ENCODE peak calls at places on chromosomes 11 and 22, in five cellular contexts. H, Y, U, I and G are unnamed samples.

GRCh38 chr11:7098235-7098832 is 9.5 kb downstream of the RBMXL2 start:
- DNase-seq in H (no peak), Y (peak), U (peak), I (peak), G (peak)

GRCh38 chr11:10314199-10315072 is 9.6 kb downstream of the ADM start:
- DNase-seq in H (no peak), Y (no peak), U (peak), I (no peak), G (no peak)

GRCh38 chr22:29152381-29153138 is 53.1 kb upstream of the EMID1 start:
- DNase-seq in H (peak), Y (no peak), U (no peak), I (no peak), G (no peak)

GRCh38 chr11:8867035-8867434 is 44.0 kb upstream of the AKIP1 start:
- DNase-seq in H (no peak), Y (peak), U (no peak), I (no peak), G (no peak)

GRCh38 chr11:100467821-100468508 is 219.1 kb upstream of the ARHGAP42 start:
- DNase-seq in H (no peak), Y (no peak), U (no peak), I (no peak), G (no peak)

GRCh38 chr11:17594686-17595192 is 47.7 kb downstream of the OTOG start:
- DNase-seq in H (peak), Y (no peak), U (no peak), I (no peak), G (no peak)

GRCh38 chr11:27902981-27903624 is 202.8 kb upstream of the BDNF start:
- DNase-seq in H (no peak), Y (peak), U (peak), I (peak), G (peak)

GRCh38 chr11:8608646-8609045 is 14.6 kb upstream of the STK33 start:
- DNase-seq in H (no peak), Y (peak), U (peak), I (no peak), G (no peak)

GRCh38 chr11:74427377-74427776 is 29.1 kb upstream of the PGM2L1 start:
- DNase-seq in H (no peak), Y (no peak), U (peak), I (no peak), G (no peak)

GRCh38 chr11:18243783-18244362 is 4.6 kb downstream of the SAA2 start:
- DNase-seq in H (no peak), Y (peak), U (peak), I (peak), G (no peak)

GRCh38 chr11:88098289-88098688 is 77.0 kb downstream of the RAB38 start:
- DNase-seq in H (no peak), Y (no peak), U (no peak), I (no peak), G (no peak)

GRCh38 chr11:115707180-115707905 is 203.1 kb upstream of the CADM1 start:
- DNase-seq in H (peak), Y (no peak), U (no peak), I (no peak), G (no peak)

GRCh38 chr22:26168934-26169311 is 339 bp upstream of the SEZ6L start:
- DNase-seq in H (no peak), Y (no peak), U (no peak), I (no peak), G (no peak)

GRCh38 chr11:24289301-24289700 is 207.6 kb upstream of the LUZP2 start:
- DNase-seq in H (no peak), Y (no peak), U (no peak), I (no peak), G (no peak)

GRCh38 chr22:41524283-41524682 is 20.0 kb downstream of the POLR3H start:
- DNase-seq in H (peak), Y (no peak), U (no peak), I (no peak), G (no peak)

GRCh38 chr11:72069787-72070251 is 10.5 kb downstream of the NUMA1 start:
- DNase-seq in H (peak), Y (peak), U (peak), I (peak), G (peak)

GRCh38 chr22:27284314-27284713 is 517.2 kb downstream of the MN1 start:
- DNase-seq in H (no peak), Y (no peak), U (no peak), I (no peak), G (no peak)

DNA sequence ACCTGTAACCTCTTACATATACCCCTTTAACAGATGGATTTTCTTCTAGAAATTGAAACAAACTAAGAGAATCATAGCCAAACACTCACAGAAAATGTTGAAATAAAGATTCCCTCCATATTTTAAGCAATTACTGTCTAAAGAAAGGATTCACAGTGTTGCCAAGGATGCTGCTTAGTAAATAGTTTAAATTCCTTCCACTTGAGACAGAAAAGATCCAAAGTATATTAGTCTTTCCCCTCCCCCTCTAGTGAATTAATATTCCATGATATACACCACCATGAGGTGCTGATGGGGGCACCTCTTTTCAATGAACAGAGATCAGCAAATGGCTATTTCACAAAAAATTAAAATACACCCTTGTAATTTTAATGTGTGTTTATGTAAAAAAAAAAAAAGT is 186.8 kb downstream of the SOX6 start:
- DNase-seq in H (no peak), Y (peak), U (no peak), I (no peak), G (no peak)
- TF ChIP-seq CTCF in H (no peak), Y (peak), U (no peak), I (no peak), G (no peak)

GRCh38 chr11:120136356-120136755 is 1.6 kb downstream of the TRIM29 start:
- DNase-seq in H (no peak), Y (no peak), U (no peak), I (no peak), G (no peak)

GRCh38 chr11:120137187-120137610 is 714 bp downstream of the TRIM29 start:
- DNase-seq in H (peak), Y (no peak), U (no peak), I (no peak), G (no peak)

GRCh38 chr11:120135838-120136237 is 2.1 kb downstream of the TRIM29 start:
- DNase-seq in H (no peak), Y (no peak), U (peak), I (no peak), G (no peak)

GRCh38 chr11:120139316-120140069 is 1.6 kb upstream of the TRIM29 start:
- DNase-seq in H (no peak), Y (no peak), U (no peak), I (no peak), G (no peak)

DNA sequence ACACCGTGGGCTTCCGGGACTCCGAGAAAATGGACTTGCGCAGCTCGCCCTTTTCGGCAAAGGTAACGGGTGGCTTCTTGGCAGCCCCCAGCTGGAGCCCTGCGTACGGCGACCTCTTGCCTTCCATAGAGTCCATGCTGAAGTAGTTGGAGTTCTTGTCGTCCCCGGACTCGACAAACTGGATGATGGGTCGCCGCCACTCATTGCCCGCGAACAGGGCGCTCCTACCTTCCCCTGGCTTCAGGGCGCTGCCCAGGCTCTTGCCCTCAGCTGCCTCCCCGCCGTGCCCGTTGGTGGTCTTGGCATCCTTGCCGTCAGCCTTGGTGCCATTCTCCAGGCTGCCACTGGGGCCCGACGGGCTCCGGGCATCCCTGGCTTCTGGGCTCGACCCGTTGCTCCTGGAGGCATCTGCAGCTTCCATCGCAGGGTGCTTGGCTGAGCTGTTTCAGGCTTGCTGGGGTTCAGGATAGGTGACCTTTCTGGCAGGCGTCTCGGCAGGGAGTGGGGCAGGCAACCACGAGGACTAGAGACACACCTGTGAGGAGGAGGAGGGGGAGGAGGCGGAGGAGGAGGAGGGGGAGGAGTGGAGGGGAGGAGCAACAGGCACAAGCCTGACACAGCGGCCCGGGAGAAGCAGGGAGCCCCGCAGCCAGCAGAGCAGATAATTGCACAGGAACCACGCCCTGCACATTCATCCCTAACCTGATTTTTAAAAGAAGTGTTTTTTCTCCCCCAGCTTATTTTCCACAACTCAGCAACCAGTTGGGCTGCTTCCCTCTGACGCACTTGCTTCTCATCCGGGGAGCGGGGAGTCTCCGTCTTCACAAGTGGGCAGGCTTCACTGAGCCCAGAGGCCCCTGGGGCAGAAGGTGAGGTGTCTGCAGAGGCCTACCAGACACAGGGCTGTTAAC is at the start of gene TRIM29:
- DNase-seq in H (peak), Y (no peak), U (peak), I (no peak), G (no peak)
- TF ChIP-seq CTCF in H (no peak), Y (no peak), U (peak), I (no peak), G (peak)

GRCh38 chr11:1453611-1454386 is 32.8 kb downstream of the MOB2 start:
- DNase-seq in H (peak), Y (no peak), U (peak), I (no peak), G (no peak)
- TF ChIP-seq CTCF in H (peak), Y (peak), U (peak), I (peak), G (peak)

GRCh38 chr22:34804588-34804987 is 261.4 kb upstream of the ISX start:
- DNase-seq in H (no peak), Y (no peak), U (no peak), I (no peak), G (no peak)
- TF ChIP-seq CTCF in H (no peak), Y (no peak), U (no peak), I (no peak), G (peak)

GRCh38 chr11:133663135-133663534 is 130.8 kb upstream of the OPCML start:
- DNase-seq in H (no peak), Y (no peak), U (no peak), I (no peak), G (no peak)
- TF ChIP-seq CTCF in H (no peak), Y (no peak), U (no peak), I (no peak), G (no peak)

GRCh38 chr11:132111781-132112380 is 741.5 kb downstream of the NTM start:
- DNase-seq in H (no peak), Y (peak), U (peak), I (peak), G (no peak)

GRCh38 chr11:132115454-132115853 is 745.0 kb downstream of the NTM start:
- DNase-seq in H (no peak), Y (peak), U (peak), I (no peak), G (no peak)

GRCh38 chr11:132116516-132116915 is 746.1 kb downstream of the NTM start:
- DNase-seq in H (no peak), Y (no peak), U (no peak), I (no peak), G (no peak)

GRCh38 chr11:132114743-132115142 is 744.3 kb downstream of the NTM start:
- DNase-seq in H (no peak), Y (no peak), U (no peak), I (no peak), G (no peak)

GRCh38 chr11:132114185-132114584 is 743.8 kb downstream of the NTM start:
- DNase-seq in H (no peak), Y (peak), U (peak), I (no peak), G (no peak)
- TF ChIP-seq CTCF in H (no peak), Y (peak), U (peak), I (peak), G (peak)

GRCh38 chr22:33104192-33104591 is 46.0 kb upstream of the SYN3 start:
- DNase-seq in H (no peak), Y (no peak), U (no peak), I (no peak), G (no peak)

GRCh38 chr22:33095661-33096060 is 37.5 kb upstream of the SYN3 start:
- DNase-seq in H (no peak), Y (no peak), U (no peak), I (no peak), G (no peak)

GRCh38 chr22:33101550-33101949 is 43.4 kb upstream of the SYN3 start:
- DNase-seq in H (no peak), Y (no peak), U (no peak), I (no peak), G (no peak)

GRCh38 chr22:33105501-33105911 is 47.3 kb upstream of the SYN3 start:
- DNase-seq in H (no peak), Y (no peak), U (peak), I (peak), G (peak)

GRCh38 chr22:33099593-33099992 is 41.4 kb upstream of the SYN3 start:
- DNase-seq in H (no peak), Y (no peak), U (peak), I (no peak), G (no peak)
- TF ChIP-seq CTCF in H (no peak), Y (no peak), U (no peak), I (no peak), G (no peak)

GRCh38 chr11:65553301-65554001 is 4.7 kb downstream of the LTBP3 start:
- DNase-seq in H (no peak), Y (no peak), U (no peak), I (no peak), G (no peak)

GRCh38 chr11:65551572-65552398 is 6.4 kb downstream of the LTBP3 start:
- DNase-seq in H (no peak), Y (no peak), U (peak), I (no peak), G (no peak)

GRCh38 chr11:65554842-65555395 is 3.2 kb downstream of the LTBP3 start:
- DNase-seq in H (no peak), Y (no peak), U (no peak), I (no peak), G (no peak)

GRCh38 chr11:65554057-65554818 is 3.9 kb downstream of the LTBP3 start:
- DNase-seq in H (no peak), Y (no peak), U (no peak), I (no peak), G (no peak)

GRCh38 chr11:65552413-65552951 is 5.7 kb downstream of the LTBP3 start:
- DNase-seq in H (no peak), Y (no peak), U (no peak), I (no peak), G (no peak)
- TF ChIP-seq CTCF in H (no peak), Y (no peak), U (no peak), I (no peak), G (no peak)